ENCODE peak calls at places on chromosomes 6 and 20, in ten cellular contexts. C is ovary; P is activated CD4-positive, alpha-beta T cell treated with anti-CD3 and anti-CD28 coated beads for 1 hour; E is neuronal stem cell; I is C1 segment of cervical spinal cord; D is GM23338; L is non-pigmented ciliary epithelial cell; Y is activated naive CD4-positive, alpha-beta T cell treated with anti-CD3 and anti-CD28 coated beads for 36 hours; F is NCI-H460; W is A172. V is an unnamed sample.

GRCh38 chr20:6921717-6922386 is 154.4 kb downstream of the BMP2 start:
- DNase-seq in C (no peak), P (no peak), E (no peak), I (no peak), D (no peak), L (no peak), Y (no peak), F (no peak), W (no peak), V (no peak)

GRCh38 chr6:157151029-157151428 is 172.3 kb downstream of the TMEM242 start:
- DNase-seq in C (no peak), P (no peak), E (no peak), I (no peak), D (no peak), L (peak; percentile 53), Y (no peak), F (no peak), W (no peak), V (no peak)

GRCh38 chr6:7087066-7087465 is 20.7 kb upstream of the RREB1 start:
- DNase-seq in C (no peak), P (no peak), E (peak; percentile 64), I (no peak), D (peak; percentile 65), L (no peak), Y (no peak), F (no peak), W (peak; percentile 34), V (no peak)

GRCh38 chr6:21026576-21027273 is 492.5 kb downstream of the CDKAL1 start:
- DNase-seq in C (no peak), P (no peak), E (no peak), I (no peak), D (no peak), L (peak; percentile 78), Y (no peak), F (no peak), W (no peak), V (no peak)

GRCh38 chr20:38109657-38110524 is 55.2 kb downstream of the TGM2 start:
- DNase-seq in C (no peak), P (no peak), E (no peak), I (no peak), D (no peak), L (peak; percentile 99), Y (no peak), F (peak; percentile 66), W (peak; percentile 99), V (peak; percentile 80)

GRCh38 chr6:163688971-163689370 is 274.5 kb downstream of the QKI start:
- DNase-seq in C (no peak), P (no peak), E (no peak), I (no peak), D (no peak), L (no peak), Y (no peak), F (no peak), W (peak; percentile 1), V (no peak)

GRCh38 chr20:40724566-40724965 is 35.5 kb upstream of the MAFB start:
- DNase-seq in C (no peak), P (no peak), E (no peak), I (no peak), D (no peak), L (no peak), Y (no peak), F (no peak), W (no peak), V (no peak)

GRCh38 chr20:24772667-24773066 is 176.4 kb upstream of the CST7 start:
- DNase-seq in C (no peak), P (no peak), E (no peak), I (no peak), D (no peak), L (no peak), Y (no peak), F (no peak), W (no peak), V (no peak)

GRCh38 chr6:101146389-101146788 is 247.1 kb upstream of the GRIK2 start:
- DNase-seq in C (no peak), P (no peak), E (no peak), I (no peak), D (no peak), L (peak; percentile 40), Y (no peak), F (no peak), W (peak; percentile 13), V (no peak)

GRCh38 chr6:43509984-43510826 is at the start of gene LRRC73:
- DNase-seq in C (peak; percentile 96), P (peak; percentile 65), E (peak; percentile 83), I (peak; percentile 44), D (peak; percentile 82), L (no peak), Y (peak; percentile 65), F (peak; percentile 60), W (peak; percentile 48), V (peak; percentile 95)